ENCODE peak calls at places on chromosomes 7 and 10, in four cellular contexts. J is stomach; U is naive thymus-derived CD4-positive, alpha-beta T cell; S is brain microvascular endothelial cell. R is an unnamed sample.

GRCh38 chr10:103439776-103440175 is 12.4 kb downstream of the CALHM2 start:
- DNase-seq in J (no peak), S (no peak), U (no peak), R (no peak)

GRCh38 chr10:48759113-48759901 is 74.6 kb downstream of the WDFY4 start:
- DNase-seq in U (no peak), S (no peak), J (no peak), R (no peak)

GRCh38 chr10:9501944-9502343 is 1447.5 kb downstream of the GATA3 start:
- DNase-seq in J (no peak), U (no peak), S (no peak), R (no peak)

GRCh38 chr7:50446542-50446960 is 3.6 kb downstream of the FIGNL1 start:
- DNase-seq in S (peak), J (no peak), U (no peak), R (no peak)

GRCh38 chr10:22615819-22616499 is 98.4 kb downstream of the PIP4K2A start:
- DNase-seq in U (no peak), J (peak), S (no peak), R (peak)

GRCh38 chr10:21488246-21488953 is 37.1 kb downstream of the SKIDA1 start:
- DNase-seq in U (no peak), S (no peak), J (no peak), R (no peak)

GRCh38 chr7:151850484-151851159 is 26.3 kb downstream of the PRKAG2 start:
- DNase-seq in U (no peak), S (no peak), J (peak), R (no peak)

GRCh38 chr10:122567056-122567660 is 6.6 kb downstream of the DMBT1 start:
- DNase-seq in U (peak), S (peak), J (peak), R (no peak)

GRCh38 chr7:78090616-78091015 is 292.0 kb downstream of the PHTF2 start:
- DNase-seq in J (no peak), S (no peak), U (no peak), R (no peak)

GRCh38 chr10:61902448-61903183 is 1.1 kb downstream of the ARID5B start:
- DNase-seq in U (peak), J (peak), S (peak), R (peak)

GRCh38 chr10:13219685-13220670 is 14.2 kb downstream of the UCMA start:
- DNase-seq in J (peak), S (no peak), U (peak), R (no peak)

GRCh38 chr7:12572941-12573340 is 2.4 kb downstream of the SCIN start:
- DNase-seq in S (no peak), U (no peak), J (no peak), R (no peak)

GRCh38 chr7:50956522-50957155 is 173.9 kb upstream of the GRB10 start:
- DNase-seq in U (no peak), J (no peak), S (no peak), R (no peak)

GRCh38 chr7:5692845-5693278 is 88.6 kb downstream of the RNF216 start:
- DNase-seq in J (no peak), U (no peak), S (peak), R (no peak)
- H3K27ac ChIP-seq in J (peak), U (peak), S (peak), R (no peak)

DNA sequence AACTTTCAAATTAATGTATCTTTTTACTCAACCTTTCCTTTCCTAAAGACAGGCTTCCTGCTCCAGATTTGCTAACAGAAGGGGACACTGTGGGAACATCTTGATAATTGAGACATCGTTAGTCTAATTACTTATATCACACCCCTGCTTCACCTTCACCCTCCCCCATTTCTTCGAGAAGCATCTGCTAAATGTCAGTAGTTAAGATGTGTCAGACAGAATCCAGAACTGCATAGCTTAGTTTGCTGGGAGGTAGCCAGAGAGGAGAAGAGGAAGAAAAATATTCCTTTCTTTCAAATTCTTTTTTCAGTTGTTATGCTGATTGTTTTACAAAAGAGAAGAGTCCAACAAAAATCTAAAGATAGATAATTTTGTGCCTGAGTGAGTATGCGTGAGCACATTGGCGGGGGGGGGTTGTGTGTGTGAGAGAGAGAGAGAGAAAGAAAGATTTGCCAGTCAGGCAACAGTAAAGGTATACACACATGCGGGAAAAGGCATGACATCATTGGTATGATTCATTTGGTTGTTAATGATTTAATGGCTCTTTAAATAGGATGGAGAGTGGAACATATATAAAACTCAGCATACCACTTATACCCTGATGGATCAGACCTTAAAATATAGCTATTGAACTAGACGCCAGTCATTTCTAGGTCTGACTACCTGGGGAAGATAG is 192.3 kb downstream of the PTN start:
- DNase-seq in U (no peak), J (no peak), S (peak), R (no peak)
- H3K27ac ChIP-seq in U (no peak), J (no peak), S (no peak), R (no peak)

GRCh38 chr7:87154569-87154968 is 2.3 kb downstream of the DMTF1 start:
- DNase-seq in J (no peak), S (no peak), U (no peak), R (no peak)
- H3K27ac ChIP-seq in J (no peak), S (no peak), U (peak), R (no peak)

GRCh38 chr10:101007099-101007711 is 7.6 kb downstream of the LZTS2 start:
- DNase-seq in S (no peak), U (no peak), J (no peak), R (no peak)
- H3K27ac ChIP-seq in S (no peak), U (no peak), J (peak), R (no peak)

DNA sequence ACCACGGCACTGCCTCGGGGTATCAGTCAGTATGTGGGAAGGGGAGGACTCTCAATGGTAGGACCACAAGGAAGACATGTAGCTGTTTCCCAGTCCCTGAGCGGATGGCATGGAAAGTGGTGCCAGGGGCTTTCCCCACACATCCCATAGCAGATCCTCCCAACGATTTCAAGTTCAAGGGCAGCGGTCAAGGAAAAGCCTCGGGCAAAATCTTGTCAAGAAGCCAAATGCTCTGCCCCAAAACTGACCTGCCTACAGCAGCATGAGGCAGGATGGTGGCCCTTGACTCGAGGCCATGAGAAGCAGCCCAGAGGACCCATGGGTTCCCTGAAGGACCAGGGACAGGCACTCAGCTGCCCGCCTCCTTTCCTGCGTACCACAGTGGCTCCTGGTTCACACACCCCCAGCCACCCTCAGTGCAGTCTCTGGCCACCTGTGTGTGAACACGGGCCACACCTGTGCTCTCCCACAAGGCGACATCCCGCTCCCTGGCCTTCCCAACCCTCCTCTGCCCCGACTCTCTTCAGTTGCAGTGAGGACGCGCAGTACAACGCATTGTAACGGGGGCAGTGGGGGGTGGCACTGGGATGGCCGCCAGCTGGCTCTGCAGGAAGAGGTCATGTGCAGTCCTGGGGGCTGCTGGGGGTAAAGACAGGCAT is 43.6 kb downstream of the CTBP2 start:
- DNase-seq in S (no peak), J (no peak), U (no peak), R (no peak)
- H3K27ac ChIP-seq in S (no peak), J (no peak), U (no peak), R (no peak)

DNA sequence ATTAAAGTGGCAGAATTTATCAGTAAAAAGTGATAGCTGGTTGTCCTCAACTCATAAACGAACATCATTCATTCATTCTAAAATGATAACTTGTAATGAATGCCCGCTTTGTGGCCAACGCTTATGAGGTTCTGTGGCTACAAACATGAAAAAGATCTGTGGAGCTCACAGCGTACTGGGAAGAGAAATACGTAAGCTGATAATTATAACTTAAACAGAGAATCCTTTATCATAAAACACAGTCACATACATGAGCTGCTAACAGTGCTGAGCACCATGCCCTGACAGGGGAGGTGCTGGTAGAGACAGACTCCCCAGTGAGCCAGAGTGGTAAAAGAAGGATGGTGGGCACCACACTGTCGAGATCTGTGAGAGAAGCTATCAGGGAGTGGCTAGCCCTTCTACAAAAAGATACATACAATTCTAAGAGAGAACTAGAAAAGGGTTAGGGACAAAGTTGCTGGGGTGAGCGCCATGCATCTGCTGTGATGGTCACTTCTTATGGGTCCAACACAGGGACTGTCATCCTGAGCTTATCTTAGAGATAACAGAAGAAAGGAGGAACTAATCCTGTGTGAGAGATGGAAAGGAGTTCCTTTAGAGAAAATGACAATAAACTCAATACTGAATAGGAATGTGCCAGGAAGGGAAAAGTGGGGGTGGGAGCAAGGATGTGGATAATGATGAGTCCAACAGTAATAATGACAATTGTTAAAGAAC is 106.7 kb downstream of the USP6NL start:
- DNase-seq in S (no peak), U (no peak), J (no peak), R (no peak)
- H3K27ac ChIP-seq in S (no peak), U (no peak), J (no peak), R (no peak)

R was measured in CD8-positive, alpha-beta memory T cell.